ENCODE peak calls at places on chromosomes 13 and 19, in ten cellular contexts. G is HL-60, O is upper lobe of left lung, A is GM23338, W is HCT116, P is SK-N-SH, I is Panc1, E is esophagus muscularis mucosa, U is endothelial cell of umbilical vein, K is stomach. N is an unnamed sample.

GRCh38 chr13:90640976-90641375 is 706.5 kb upstream of the MIR17HG start:
- DNase-seq in U (no peak), A (no peak), K (no peak), P (no peak), I (no peak), E (no peak), G (no peak), O (no peak), W (no peak), N (no peak)

GRCh38 chr13:43522788-43523187 is 264.0 kb downstream of the ENOX1 start:
- DNase-seq in A (no peak), O (no peak), E (no peak), I (no peak), U (no peak), P (no peak), G (no peak), K (no peak), W (no peak), N (no peak)

GRCh38 chr19:28968721-28969120 is 244.2 kb downstream of the UQCRFS1 start:
- DNase-seq in E (no peak), A (no peak), P (no peak), U (no peak), W (no peak), G (no peak), O (no peak), K (no peak), I (no peak), N (no peak)

GRCh38 chr19:33731886-33732285 is 64.8 kb upstream of the KCTD15 start:
- DNase-seq in W (no peak), O (no peak), I (no peak), G (no peak), A (no peak), K (no peak), P (no peak), E (no peak), U (no peak), N (no peak)

GRCh38 chr13:50130686-50131051 is 115.4 kb downstream of the KCNRG start:
- DNase-seq in A (peak; percentile 44), E (no peak), P (peak; percentile 75), W (no peak), U (peak; percentile 53), G (no peak), O (peak; percentile 41), K (no peak), I (no peak), N (no peak)

GRCh38 chr19:12939292-12939606 is 840 bp downstream of the CALR start:
- DNase-seq in K (no peak), E (no peak), O (peak; percentile 51), I (no peak), P (no peak), W (no peak), G (no peak), A (no peak), U (no peak), N (no peak)

GRCh38 chr19:11378319-11379189 is 4.1 kb downstream of the SWSAP1 start:
- DNase-seq in E (no peak), I (no peak), G (peak; percentile 42), W (no peak), K (peak; percentile 62), A (peak; percentile 86), P (peak; percentile 72), U (peak; percentile 49), O (peak; percentile 47), N (no peak)

GRCh38 chr13:99227909-99228688 is 27.4 kb downstream of the UBAC2 start:
- DNase-seq in A (no peak), U (no peak), I (no peak), E (no peak), W (no peak), P (no peak), K (no peak), O (peak; percentile 62), G (peak; percentile 97), N (no peak)

DNA sequence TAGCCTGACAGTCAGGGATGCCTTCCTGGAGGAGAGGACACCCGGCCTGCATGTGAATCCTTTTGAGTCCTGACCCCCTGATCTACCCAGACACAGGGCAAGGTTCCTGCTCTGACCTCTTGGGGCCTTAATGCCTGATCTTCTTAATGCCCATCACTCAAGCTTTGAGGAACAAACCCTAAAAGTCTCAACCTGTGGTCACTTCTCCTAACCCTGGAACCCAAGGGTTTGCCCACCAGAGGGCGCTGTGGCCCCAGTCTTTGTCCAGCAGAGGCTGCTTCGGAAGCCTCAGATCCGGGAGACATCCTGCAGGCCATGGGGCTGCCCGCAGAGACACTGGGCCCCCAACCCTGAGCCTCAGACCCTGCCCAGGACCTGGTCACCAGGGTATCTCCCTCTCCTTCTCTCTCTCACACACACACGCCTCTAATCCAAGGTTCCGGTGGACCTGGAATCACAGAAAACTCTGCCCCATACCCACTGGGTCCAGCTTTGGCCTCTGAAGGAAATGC is 9.8 kb upstream of the DPF1 start:
- DNase-seq in I (no peak), O (peak; percentile 76), G (peak; percentile 74), K (peak; percentile 90), W (peak; percentile 62), A (peak; percentile 96), E (no peak), P (peak; percentile 88), U (peak; percentile 65), N (peak; percentile 36)
- TF ChIP-seq POLR2AphosphoS5 in I (no peak), O (no peak), G (no peak), K (no peak), W (no peak), A (no peak), E (peak; percentile 24), P (no peak), U (no peak), N (no peak)

GRCh38 chr13:113951246-113951999 is 22.5 kb downstream of the C13orf46 start:
- DNase-seq in G (peak; percentile 72), K (peak; percentile 92), I (no peak), P (peak; percentile 66), A (peak; percentile 79), W (peak; percentile 57), O (peak; percentile 83), E (peak; percentile 96), U (peak; percentile 56), N (peak; percentile 86)
- TF ChIP-seq CTCF in G (peak; percentile 42), K (no peak), I (peak; percentile 57), P (no peak), A (peak; percentile 78), W (peak; percentile 79), O (peak; percentile 70), E (peak; percentile 92), U (peak; percentile 90), N (peak; percentile 88)

GRCh38 chr13:104320446-104320845 is 1254.2 kb upstream of the SLC10A2 start:
- DNase-seq in G (no peak), P (no peak), A (no peak), E (no peak), O (no peak), W (no peak), U (no peak), K (no peak), I (no peak), N (no peak)

GRCh38 chr13:104315606-104316005 is 1249.4 kb upstream of the SLC10A2 start:
- DNase-seq in W (peak; percentile 3), O (no peak), P (no peak), A (no peak), G (no peak), E (no peak), K (no peak), U (peak; percentile 79), I (peak; percentile 20), N (no peak)

GRCh38 chr13:104321756-104322155 is 1255.5 kb upstream of the SLC10A2 start:
- DNase-seq in W (no peak), I (no peak), P (no peak), E (no peak), G (no peak), K (no peak), O (no peak), U (no peak), A (no peak), N (no peak)

GRCh38 chr13:104314926-104315535 is 1248.8 kb upstream of the SLC10A2 start:
- DNase-seq in G (no peak), K (no peak), P (no peak), U (no peak), W (no peak), E (no peak), A (no peak), I (no peak), O (no peak), N (no peak)

GRCh38 chr13:104318121-104318520 is 1251.9 kb upstream of the SLC10A2 start:
- DNase-seq in O (no peak), U (peak; percentile 43), W (peak; percentile 4), I (no peak), A (peak; percentile 15), K (no peak), E (no peak), G (no peak), P (peak; percentile 49), N (no peak)
- TF ChIP-seq POLR2AphosphoS5 in O (no peak), U (no peak), W (no peak), I (no peak), A (no peak), K (no peak), E (no peak), G (no peak), P (no peak), N (no peak)

GRCh38 chr13:114164027-114164426 is 15.0 kb upstream of the CFAP97D2 start:
- DNase-seq in O (no peak), E (no peak), A (no peak), I (no peak), K (no peak), P (no peak), G (no peak), W (no peak), U (no peak), N (no peak)

GRCh38 chr13:114166381-114167131 is 12.5 kb upstream of the CFAP97D2 start:
- DNase-seq in W (no peak), G (no peak), O (no peak), A (no peak), P (peak; percentile 62), K (no peak), U (no peak), E (no peak), I (no peak), N (peak; percentile 58)

GRCh38 chr13:114162533-114162922 is 16.5 kb upstream of the CFAP97D2 start:
- DNase-seq in U (no peak), P (no peak), I (no peak), A (no peak), K (no peak), E (no peak), W (no peak), O (no peak), G (no peak), N (no peak)

GRCh38 chr13:114167445-114167844 is 11.6 kb upstream of the CFAP97D2 start:
- DNase-seq in W (no peak), K (no peak), U (no peak), A (no peak), G (peak; percentile 62), I (no peak), O (peak; percentile 41), E (no peak), P (no peak), N (no peak)

DNA sequence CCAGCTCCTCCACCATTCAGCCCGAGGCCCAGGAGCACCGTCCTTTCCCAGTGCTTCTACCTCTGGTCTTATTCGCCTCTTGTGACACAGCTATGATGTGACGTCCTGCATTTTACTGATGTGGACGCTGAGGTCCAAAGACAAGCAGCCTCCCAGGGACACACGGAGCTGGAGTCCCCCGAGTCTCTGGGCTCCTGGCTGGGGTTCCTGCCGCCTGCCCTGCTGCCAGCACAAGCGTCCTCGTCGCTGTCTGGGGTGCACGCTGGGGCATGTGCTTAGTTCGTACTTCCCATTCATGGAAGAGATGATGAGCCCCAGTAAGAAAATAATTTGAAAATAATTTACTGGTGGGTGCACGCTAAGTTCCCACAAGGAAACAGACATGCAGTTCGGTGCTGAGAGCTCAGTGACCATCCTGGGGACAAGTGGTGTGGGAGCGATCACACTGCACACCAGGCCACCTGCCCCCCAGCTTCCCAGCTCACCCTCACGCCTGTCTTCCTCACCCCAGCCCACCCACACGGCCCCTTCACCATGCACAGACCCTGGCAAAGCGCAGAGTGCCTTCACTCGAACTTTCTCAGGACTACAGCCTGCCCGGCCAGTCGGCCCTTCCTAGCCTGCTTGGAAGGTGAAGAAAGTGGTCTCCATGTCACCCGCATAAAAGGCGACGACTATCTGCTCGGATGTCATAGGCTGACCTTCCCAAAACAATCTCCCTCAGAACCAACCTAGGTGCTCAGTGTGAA is 14.2 kb upstream of the CFAP97D2 start:
- DNase-seq in P (no peak), W (no peak), K (no peak), E (no peak), G (no peak), O (no peak), U (no peak), I (no peak), A (no peak), N (no peak)
- TF ChIP-seq CTCF in P (no peak), W (no peak), K (no peak), E (no peak), G (no peak), O (no peak), U (no peak), I (no peak), A (no peak), N (no peak)

N was measured in breast epithelium.